ENCODE peak calls at places on chromosome 19, in nine cellular contexts. R, E, T, W, L, Y, N, S and J are unnamed samples.

GRCh38 chr19:43699506-43700367 is 16.1 kb upstream of the IRGC start:
- DNase-seq in S (no peak), E (no peak), W (no peak), L (peak), Y (peak), T (no peak), R (no peak), N (peak), J (no peak)

GRCh38 chr19:44891016-44891882 is at the start of gene TOMM40:
- DNase-seq in S (no peak), N (no peak), E (no peak), R (peak), L (peak), W (no peak), Y (peak), T (no peak), J (peak)

GRCh38 chr19:29774126-29774525 is 37.7 kb upstream of the CCNE1 start:
- DNase-seq in T (no peak), E (no peak), R (no peak), N (no peak), L (no peak), W (no peak), Y (no peak), S (no peak), J (no peak)

GRCh38 chr19:11453468-11454341 is 18.3 kb downstream of the PRKCSH start:
- DNase-seq in L (no peak), S (no peak), E (no peak), N (no peak), T (no peak), Y (no peak), R (no peak), W (peak), J (no peak)

GRCh38 chr19:20482721-20483120 is 82.9 kb downstream of the ZNF737 start:
- DNase-seq in L (no peak), T (no peak), E (no peak), N (no peak), W (no peak), Y (no peak), S (no peak), R (no peak), J (no peak)

GRCh38 chr19:52637718-52638585 is at the start of gene ZNF83:
- DNase-seq in T (peak), L (peak), E (peak), Y (peak), S (peak), W (peak), R (no peak), N (peak), J (peak)

GRCh38 chr19:10416380-10417257 is 3.7 kb upstream of the PDE4A start:
- DNase-seq in E (peak), N (peak), W (peak), L (peak), R (peak), S (peak), Y (peak), T (peak), J (peak)

GRCh38 chr19:49326165-49326704 is 1.2 kb upstream of the SLC6A16 start:
- DNase-seq in T (no peak), R (no peak), E (no peak), S (no peak), W (no peak), N (no peak), L (no peak), Y (no peak), J (no peak)

GRCh38 chr19:49436381-49437017 is 4.8 kb downstream of the SLC17A7 start:
- DNase-seq in S (no peak), T (no peak), Y (no peak), L (no peak), E (no peak), R (no peak), N (no peak), W (no peak), J (no peak)

GRCh38 chr19:32372726-32373613 is 27.6 kb downstream of the ZNF507 start:
- DNase-seq in S (no peak), Y (no peak), T (no peak), L (no peak), R (no peak), N (no peak), W (no peak), E (no peak), J (no peak)

GRCh38 chr19:49506575-49507105 is 5.8 kb upstream of the FCGRT start:
- DNase-seq in E (peak), N (no peak), L (peak), Y (peak), R (peak), W (peak), S (no peak), T (no peak), J (no peak)

GRCh38 chr19:56301152-56301551 is 13.5 kb downstream of the ZSCAN5A start:
- DNase-seq in E (no peak), N (no peak), T (no peak), Y (no peak), W (no peak), R (no peak), L (no peak), S (no peak), J (no peak)

GRCh38 chr19:32874605-32875004 is 5.0 kb upstream of the SLC7A9 start:
- DNase-seq in T (no peak), L (no peak), Y (no peak), N (no peak), E (no peak), S (no peak), R (no peak), W (no peak), J (no peak)

GRCh38 chr19:4432918-4433506 is 24.6 kb downstream of the UBXN6 start:
- DNase-seq in R (no peak), S (no peak), E (no peak), N (no peak), T (no peak), W (no peak), L (no peak), Y (no peak), J (no peak)
- TF ChIP-seq POLR2A in R (no peak), S (no peak), E (no peak), N (no peak), T (no peak), W (no peak), L (no peak), Y (no peak), J (no peak)

DNA sequence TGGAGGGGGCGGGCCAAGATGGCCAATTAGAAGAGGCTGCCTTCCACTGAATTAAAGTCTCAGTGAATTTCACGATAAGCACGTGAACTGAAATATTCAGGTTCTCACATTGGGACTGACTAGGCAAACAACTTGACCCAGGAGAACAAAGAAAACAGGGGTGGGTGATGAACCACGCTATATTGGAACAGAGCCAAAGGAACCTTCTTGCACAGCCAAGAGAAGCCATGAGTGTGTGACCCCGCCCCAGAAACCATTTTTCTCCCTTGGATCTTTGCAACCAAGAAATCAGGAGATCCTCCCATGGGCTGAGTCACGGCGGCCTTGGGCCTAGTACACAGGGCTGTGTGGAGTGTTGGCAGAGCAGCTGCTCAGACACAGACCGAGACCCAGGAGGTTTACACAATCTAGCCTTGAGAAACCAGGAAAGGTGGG is 36.8 kb downstream of the ERICH4 start:
- DNase-seq in R (no peak), S (no peak), T (no peak), Y (no peak), E (no peak), W (no peak), L (peak), N (no peak), J (no peak)
- TF ChIP-seq POLR2A in R (no peak), S (no peak), T (no peak), Y (no peak), E (no peak), W (no peak), L (no peak), N (no peak), J (no peak)

DNA sequence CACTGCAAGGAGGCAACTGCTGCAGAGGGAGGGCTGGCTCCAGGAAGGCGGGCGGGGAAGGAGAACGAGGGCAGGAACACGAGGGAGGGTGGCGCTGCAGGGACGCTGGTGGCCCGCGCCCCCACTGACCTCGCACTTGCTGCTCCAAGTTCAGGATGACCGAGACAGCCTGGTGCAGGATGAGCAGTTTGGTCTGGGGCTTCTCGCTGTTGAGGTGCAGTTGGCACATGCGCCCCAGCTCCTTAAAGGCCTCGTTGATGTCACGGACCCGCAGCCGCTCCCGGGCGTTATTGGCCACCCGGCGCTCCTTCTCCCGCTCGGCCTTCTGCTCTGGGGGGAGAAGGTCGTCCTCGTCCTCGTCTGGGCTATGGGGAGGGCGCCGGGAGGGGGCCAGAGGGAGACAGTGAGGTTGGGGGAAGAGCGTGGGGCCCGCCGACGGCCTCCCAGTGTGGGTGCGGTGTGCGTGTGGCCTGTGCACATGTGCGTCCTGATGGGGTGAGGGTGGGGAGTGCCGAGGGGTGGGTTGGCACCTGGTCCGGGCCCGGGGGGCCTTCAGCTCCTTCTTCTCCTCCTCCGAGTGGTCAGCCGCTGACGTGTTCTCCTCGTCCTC is 10.0 kb upstream of the UQCR11 start:
- DNase-seq in T (no peak), S (no peak), R (no peak), E (no peak), W (no peak), L (no peak), Y (no peak), N (no peak), J (no peak)
- TF ChIP-seq POLR2A in T (no peak), S (no peak), R (no peak), E (no peak), W (no peak), L (no peak), Y (no peak), N (no peak), J (no peak)

GRCh38 chr19:936175-936546 is 10.3 kb downstream of the ARID3A start:
- DNase-seq in Y (no peak), N (no peak), T (no peak), L (no peak), R (no peak), W (no peak), S (no peak), E (no peak), J (no peak)

GRCh38 chr19:939922-940321 is 14.1 kb downstream of the ARID3A start:
- DNase-seq in N (no peak), W (no peak), R (no peak), T (no peak), Y (no peak), L (no peak), E (no peak), S (no peak), J (no peak)

GRCh38 chr19:940591-941291 is 14.9 kb downstream of the ARID3A start:
- DNase-seq in N (peak), E (no peak), R (no peak), S (no peak), W (no peak), T (peak), L (peak), Y (peak), J (peak)

GRCh38 chr19:939439-939838 is 13.6 kb downstream of the ARID3A start:
- DNase-seq in N (no peak), R (no peak), S (no peak), L (no peak), E (no peak), Y (no peak), T (no peak), W (no peak), J (no peak)

GRCh38 chr19:938233-938923 is 12.5 kb downstream of the ARID3A start:
- DNase-seq in R (no peak), L (peak), E (no peak), S (no peak), N (no peak), Y (no peak), W (no peak), T (no peak), J (no peak)
- TF ChIP-seq POLR2A in R (no peak), L (no peak), E (no peak), S (peak), N (no peak), Y (no peak), W (no peak), T (no peak), J (no peak)

GRCh38 chr19:17325881-17326594 is 8.6 kb downstream of the ANO8 start:
- DNase-seq in N (no peak), T (no peak), Y (peak), L (peak), R (no peak), W (no peak), E (no peak), S (no peak), J (peak)

GRCh38 chr19:17325133-17325532 is 9.5 kb downstream of the ANO8 start:
- DNase-seq in N (no peak), E (no peak), Y (no peak), S (no peak), T (no peak), L (no peak), W (no peak), R (no peak), J (no peak)

GRCh38 chr19:17323973-17324327 is 10.7 kb downstream of the ANO8 start:
- DNase-seq in S (no peak), Y (no peak), R (no peak), N (no peak), W (no peak), L (no peak), T (no peak), E (no peak), J (no peak)

GRCh38 chr19:17323274-17323972 is 11.2 kb downstream of the ANO8 start:
- DNase-seq in W (no peak), Y (no peak), T (no peak), R (no peak), S (no peak), E (no peak), L (no peak), N (no peak), J (no peak)

DNA sequence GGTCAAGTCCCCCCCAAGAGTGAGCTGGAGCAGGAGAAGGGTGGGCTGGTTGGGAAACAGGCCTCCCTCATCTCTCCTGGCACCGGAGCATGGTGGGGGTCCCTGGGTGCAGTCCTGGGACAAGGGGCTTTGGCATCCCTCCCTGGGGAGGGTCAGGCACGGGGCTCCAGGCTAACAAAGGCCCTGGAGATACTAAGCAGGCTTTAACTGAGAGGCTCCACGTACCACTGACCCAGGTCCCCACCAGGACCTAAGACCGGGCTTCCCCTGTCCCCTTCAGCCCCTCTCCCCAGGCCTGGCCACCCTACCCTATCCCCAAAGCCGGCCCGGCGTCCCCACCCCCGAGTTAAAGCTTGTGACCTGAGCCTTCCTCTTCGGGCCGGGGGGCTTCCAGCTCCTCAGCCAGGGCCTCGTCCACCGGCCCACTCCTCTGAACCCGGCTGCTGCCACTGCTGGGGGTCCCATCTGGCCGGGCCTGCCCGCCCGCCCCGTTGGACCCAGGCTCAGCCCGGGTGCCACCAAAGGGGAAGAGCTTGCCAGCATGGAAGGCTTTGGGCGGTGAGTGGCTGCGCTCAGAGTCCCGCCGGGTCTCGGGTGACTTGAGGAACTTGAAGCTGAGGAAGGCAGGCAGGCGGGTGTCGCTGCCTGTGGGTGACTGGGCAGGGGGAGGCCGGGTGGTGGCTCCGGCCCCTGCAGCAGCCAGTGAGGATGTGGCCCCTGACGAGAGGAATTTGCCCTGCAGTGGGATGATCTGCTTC is 10.1 kb downstream of the ANO8 start:
- DNase-seq in T (no peak), L (no peak), W (no peak), E (no peak), Y (no peak), N (no peak), R (no peak), S (no peak), J (no peak)
- TF ChIP-seq POLR2A in T (no peak), L (no peak), W (no peak), E (no peak), Y (no peak), N (no peak), R (no peak), S (peak), J (no peak)

GRCh38 chr19:17337675-17338439 is 504 bp downstream of the GTPBP3 start:
- DNase-seq in E (no peak), L (no peak), Y (no peak), R (no peak), S (no peak), T (no peak), W (peak), N (no peak), J (no peak)
- TF ChIP-seq POLR2A in E (no peak), L (no peak), Y (no peak), R (no peak), S (no peak), T (no peak), W (no peak), N (no peak), J (no peak)

GRCh38 chr19:5080809-5081208 is 111.9 kb downstream of the KDM4B start:
- DNase-seq in E (no peak), T (no peak), Y (no peak), S (no peak), W (no peak), N (no peak), L (no peak), R (no peak), J (no peak)
- TF ChIP-seq POLR2A in E (no peak), T (no peak), Y (no peak), S (no peak), W (no peak), N (no peak), L (no peak), R (no peak), J (no peak)

DNA sequence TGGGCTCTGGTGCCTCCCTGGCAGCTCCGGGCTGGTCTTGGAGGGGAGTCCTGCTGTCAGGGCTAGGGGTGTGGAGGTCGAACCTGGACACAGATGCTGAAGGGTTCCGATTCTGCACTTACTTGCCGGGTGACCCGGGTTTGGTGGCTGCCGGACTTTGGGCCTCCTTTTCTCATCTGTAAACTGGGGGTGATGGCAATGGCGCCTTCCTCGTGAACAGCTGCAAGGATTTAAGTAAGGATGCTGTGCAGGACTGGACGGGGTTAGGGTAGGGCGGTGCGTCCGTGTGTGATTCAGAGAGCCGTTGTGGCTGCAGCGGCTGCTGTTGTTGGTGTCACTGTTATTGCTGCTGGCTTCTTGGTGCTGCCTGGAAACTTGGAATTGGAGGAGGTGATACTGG is 2.4 kb downstream of the HPN start:
- DNase-seq in Y (no peak), R (no peak), T (no peak), N (no peak), W (no peak), E (no peak), L (no peak), S (no peak), J (no peak)
- TF ChIP-seq POLR2A in Y (no peak), R (no peak), T (no peak), N (no peak), W (no peak), E (no peak), L (peak), S (no peak), J (no peak)

GRCh38 chr19:38336638-38337359 is 1.2 kb downstream of the CATSPERG start:
- DNase-seq in N (peak), T (peak), S (peak), E (peak), W (peak), L (peak), R (peak), Y (peak), J (peak)
- TF ChIP-seq POLR2A in N (no peak), T (no peak), S (peak), E (no peak), W (no peak), L (no peak), R (peak), Y (no peak), J (no peak)

GRCh38 chr19:58154679-58155648 is 4.4 kb upstream of the ZNF329 start:
- DNase-seq in R (peak), E (peak), S (peak), L (peak), N (peak), T (peak), W (peak), Y (peak), J (peak)
- TF ChIP-seq POLR2A in R (no peak), E (no peak), S (peak), L (peak), N (peak), T (no peak), W (no peak), Y (no peak), J (no peak)